ENCODE peak calls at places on chromosomes 1 and 21, in four cellular contexts. H is naive thymus-derived CD8-positive, alpha-beta T cell; C is psoas muscle; F is IMR-90. Y is an unnamed sample.

GRCh38 chr1:11280719-11281376 is 7.8 kb downstream of the UBIAD1 start:
- DNase-seq in H (peak), C (no peak), F (no peak), Y (no peak)

GRCh38 chr1:24111998-24112380 is at the start of gene MYOM3:
- DNase-seq in F (no peak), C (no peak), H (no peak), Y (no peak)

GRCh38 chr21:37380349-37381323 is 14.1 kb downstream of the DYRK1A start:
- DNase-seq in H (no peak), F (no peak), C (no peak), Y (no peak)

GRCh38 chr1:7315946-7316345 is 455.1 kb upstream of the VAMP3 start:
- DNase-seq in C (no peak), F (no peak), H (no peak), Y (no peak)

GRCh38 chr21:43585924-43586411 is 73.3 kb downstream of the HSF2BP start:
- DNase-seq in F (peak), C (no peak), H (no peak), Y (no peak)

GRCh38 chr1:36204347-36204909 is 19.8 kb upstream of the THRAP3 start:
- DNase-seq in F (no peak), C (peak), H (no peak), Y (no peak)

GRCh38 chr1:25817840-25818501 is 1.8 kb upstream of the MTFR1L start:
- DNase-seq in H (no peak), C (no peak), F (no peak), Y (no peak)

GRCh38 chr1:212132040-212132439 is 96.5 kb downstream of the DTL start:
- DNase-seq in C (no peak), H (no peak), F (peak), Y (no peak)

GRCh38 chr1:81974883-81975555 is 174.3 kb downstream of the ADGRL2 start:
- DNase-seq in H (no peak), C (no peak), F (no peak), Y (no peak)

GRCh38 chr1:173451981-173452380 is 25.2 kb upstream of the PRDX6 start:
- DNase-seq in F (peak), H (no peak), C (no peak), Y (no peak)

GRCh38 chr1:24098102-24098501 is 13.8 kb downstream of the MYOM3 start:
- DNase-seq in F (no peak), H (no peak), C (no peak), Y (no peak)

GRCh38 chr1:237701534-237701933 is 189.2 kb downstream of the ZP4 start:
- DNase-seq in C (no peak), F (no peak), H (no peak), Y (no peak)

GRCh38 chr1:28965271-28965870 is 51.0 kb downstream of the EPB41 start:
- DNase-seq in F (no peak), C (no peak), H (no peak), Y (no peak)

GRCh38 chr1:2643414-2644077 is 10.7 kb upstream of the MMEL1 start:
- DNase-seq in H (no peak), C (no peak), F (no peak), Y (no peak)

GRCh38 chr1:33288976-33289857 is 31.7 kb downstream of the A3GALT2 start:
- DNase-seq in C (no peak), H (no peak), F (no peak), Y (no peak)

GRCh38 chr1:216015116-216015515 is 408.1 kb downstream of the USH2A start:
- DNase-seq in H (no peak), C (no peak), F (no peak), Y (no peak)

GRCh38 chr1:220281159-220281574 is 8.9 kb upstream of the RAB3GAP2 start:
- DNase-seq in F (peak), C (no peak), H (no peak), Y (no peak)

GRCh38 chr1:27517907-27518718 is 28.1 kb upstream of the WASF2 start:
- DNase-seq in H (no peak), C (no peak), F (no peak), Y (no peak)

GRCh38 chr1:43930949-43931275 is 2.7 kb upstream of the ARTN start:
- DNase-seq in F (no peak), C (no peak), H (no peak), Y (no peak)

GRCh38 chr1:217079579-217079978 is 356.4 kb upstream of the ESRRG start:
- DNase-seq in C (no peak), F (no peak), H (no peak), Y (no peak)

GRCh38 chr1:111538343-111539035 is 35.1 kb upstream of the ADORA3 start:
- DNase-seq in F (peak), C (no peak), H (no peak), Y (no peak)

GRCh38 chr1:145985502-145986439 is 10.6 kb downstream of the TXNIP start:
- DNase-seq in F (peak), C (peak), H (no peak), Y (no peak)

GRCh38 chr1:26075421-26076144 is 8.2 kb upstream of the TRIM63 start:
- DNase-seq in C (peak), F (no peak), H (no peak), Y (no peak)

GRCh38 chr1:115211071-115211745 is 121.9 kb upstream of the TSPAN2 start:
- DNase-seq in C (no peak), F (no peak), H (no peak), Y (no peak)

GRCh38 chr21:45226540-45227326 is 61.0 kb downstream of the POFUT2 start:
- DNase-seq in C (no peak), H (no peak), F (peak), Y (no peak)

GRCh38 chr1:67764674-67765073 is 68.6 kb downstream of the GNG12 start:
- DNase-seq in C (no peak), H (no peak), F (no peak), Y (no peak)

GRCh38 chr1:246577082-246577719 is 10.9 kb downstream of the CNST start:
- DNase-seq in C (no peak), F (no peak), H (no peak), Y (no peak)

GRCh38 chr1:47838562-47839459 is 158.4 kb downstream of the TRABD2B start:
- DNase-seq in F (no peak), C (no peak), H (no peak), Y (no peak)

GRCh38 chr1:167678422-167678821 is 43.4 kb upstream of the MPZL1 start:
- DNase-seq in C (no peak), F (no peak), H (no peak), Y (no peak)

GRCh38 chr1:167077128-167077867 is 12.9 kb downstream of the GPA33 start:
- DNase-seq in C (no peak), F (no peak), H (no peak), Y (no peak)